ENCODE peak calls at places on chromosome 2, in ten cellular contexts. K, Y, W, E, C, V, M, O, N and R are unnamed samples.

GRCh38 chr2:230326453-230327417 is at the start of gene SP140L:
- DNase-seq in K (peak; percentile 27), Y (peak; percentile 88), W (peak; percentile 87), E (peak; percentile 47), C (peak; percentile 38), V (peak; percentile 86), M (peak; percentile 20), O (peak; percentile 81), N (peak; percentile 82), R (peak; percentile 86)

GRCh38 chr2:226130192-226130591 is 669.4 kb downstream of the IRS1 start:
- DNase-seq in K (no peak), Y (no peak), W (no peak), E (no peak), C (no peak), V (no peak), M (no peak), O (peak; percentile 31), N (no peak), R (no peak)

GRCh38 chr2:68124321-68124720 is 33.4 kb upstream of the PNO1 start:
- DNase-seq in K (no peak), Y (no peak), W (no peak), E (no peak), C (no peak), V (no peak), M (no peak), O (peak; percentile 39), N (no peak), R (no peak)

GRCh38 chr2:50448556-50448955 is 583.4 kb downstream of the NRXN1 start:
- DNase-seq in K (no peak), Y (no peak), W (no peak), E (no peak), C (no peak), V (no peak), M (no peak), O (no peak), N (no peak), R (no peak)

GRCh38 chr2:218028189-218028495 is 25.3 kb upstream of the TNS1 start:
- DNase-seq in K (no peak), Y (no peak), W (no peak), E (no peak), C (no peak), V (peak; percentile 38), M (no peak), O (no peak), N (no peak), R (no peak)

GRCh38 chr2:56754066-56754615 is 570.4 kb downstream of the CCDC85A start:
- DNase-seq in K (no peak), Y (no peak), W (no peak), E (no peak), C (no peak), V (no peak), M (no peak), O (no peak), N (no peak), R (no peak)

GRCh38 chr2:105822186-105822585 is 77.5 kb downstream of the NCK2 start:
- DNase-seq in K (no peak), Y (peak; percentile 74), W (peak; percentile 40), E (no peak), C (no peak), V (no peak), M (no peak), O (no peak), N (peak; percentile 16), R (no peak)

GRCh38 chr2:67783026-67783425 is 279.8 kb downstream of the C1D start:
- DNase-seq in K (no peak), Y (no peak), W (no peak), E (no peak), C (no peak), V (no peak), M (no peak), O (peak; percentile 34), N (no peak), R (no peak)

GRCh38 chr2:188028739-188029138 is 262.9 kb upstream of the GULP1 start:
- DNase-seq in K (no peak), Y (no peak), W (no peak), E (no peak), C (no peak), V (no peak), M (no peak), O (no peak), N (no peak), R (no peak)

GRCh38 chr2:28643911-28644334 is 107.7 kb upstream of the PPP1CB start:
- DNase-seq in K (no peak), Y (no peak), W (no peak), E (peak; percentile 89), C (peak; percentile 55), V (no peak), M (no peak), O (peak; percentile 91), N (no peak), R (peak; percentile 32)

GRCh38 chr2:237192881-237193280 is 107.2 kb downstream of the COPS8 start:
- DNase-seq in K (no peak), Y (no peak), W (no peak), E (no peak), C (no peak), V (no peak), M (no peak), O (no peak), N (no peak), R (no peak)

GRCh38 chr2:104332733-104333132 is 521.2 kb upstream of the POU3F3 start:
- DNase-seq in K (no peak), Y (no peak), W (no peak), E (peak; percentile 99), C (no peak), V (no peak), M (no peak), O (no peak), N (no peak), R (no peak)

GRCh38 chr2:221752781-221753180 is 180.7 kb upstream of the EPHA4 start:
- DNase-seq in K (no peak), Y (no peak), W (no peak), E (no peak), C (no peak), V (no peak), M (no peak), O (peak; percentile 11), N (no peak), R (no peak)

GRCh38 chr2:168920504-168921157 is 19.5 kb downstream of the G6PC2 start:
- DNase-seq in K (no peak), Y (peak; percentile 45), W (no peak), E (peak; percentile 35), C (no peak), V (no peak), M (peak; percentile 40), O (peak; percentile 63), N (peak; percentile 34), R (peak; percentile 58)

GRCh38 chr2:155546715-155547555 is 785.6 kb downstream of the NR4A2 start:
- DNase-seq in K (no peak), Y (no peak), W (no peak), E (no peak), C (no peak), V (no peak), M (no peak), O (no peak), N (no peak), R (no peak)

GRCh38 chr2:218394298-218395089 is 5.2 kb upstream of the CTDSP1 start:
- DNase-seq in K (no peak), Y (no peak), W (no peak), E (no peak), C (no peak), V (no peak), M (no peak), O (no peak), N (no peak), R (no peak)

GRCh38 chr2:217707116-217707742 is 295.6 kb downstream of the TNS1 start:
- DNase-seq in K (no peak), Y (no peak), W (no peak), E (no peak), C (peak; percentile 60), V (no peak), M (no peak), O (peak; percentile 67), N (no peak), R (no peak)

GRCh38 chr2:96111823-96112500 is 4.4 kb downstream of the ADRA2B start:
- DNase-seq in K (no peak), Y (no peak), W (no peak), E (no peak), C (no peak), V (no peak), M (no peak), O (no peak), N (no peak), R (no peak)

GRCh38 chr2:23926289-23926749 is 604 bp downstream of the ATAD2B start:
- DNase-seq in K (no peak), Y (no peak), W (peak; percentile 52), E (no peak), C (no peak), V (no peak), M (no peak), O (no peak), N (no peak), R (no peak)

GRCh38 chr2:81894451-81894990 is 1590.0 kb upstream of the LRRTM1 start:
- DNase-seq in K (no peak), Y (no peak), W (no peak), E (no peak), C (no peak), V (no peak), M (no peak), O (no peak), N (no peak), R (no peak)

GRCh38 chr2:159961005-159961404 is 101.4 kb downstream of the PLA2R1 start:
- DNase-seq in K (no peak), Y (no peak), W (no peak), E (no peak), C (no peak), V (no peak), M (no peak), O (peak; percentile 50), N (no peak), R (peak; percentile 61)

GRCh38 chr2:212882626-212883025 is 268.8 kb downstream of the IKZF2 start:
- DNase-seq in K (no peak), Y (peak; percentile 4), W (no peak), E (no peak), C (no peak), V (no peak), M (no peak), O (no peak), N (no peak), R (no peak)

GRCh38 chr2:124024491-124025348 is at the start of gene CNTNAP5:
- DNase-seq in K (no peak), Y (no peak), W (peak; percentile 18), E (no peak), C (no peak), V (peak; percentile 63), M (peak; percentile 52), O (peak; percentile 5), N (no peak), R (no peak)

GRCh38 chr2:179235463-179236108 is 29.0 kb downstream of the SESTD1 start:
- DNase-seq in K (no peak), Y (no peak), W (no peak), E (no peak), C (no peak), V (no peak), M (no peak), O (peak; percentile 63), N (peak; percentile 44), R (no peak)

GRCh38 chr2:229027353-229028115 is 243.6 kb downstream of the PID1 start:
- DNase-seq in K (no peak), Y (no peak), W (no peak), E (no peak), C (no peak), V (no peak), M (no peak), O (no peak), N (no peak), R (no peak)

GRCh38 chr2:84874381-84875212 is 6.3 kb downstream of the TRABD2A start:
- DNase-seq in K (no peak), Y (no peak), W (no peak), E (no peak), C (no peak), V (peak; percentile 30), M (no peak), O (peak; percentile 28), N (no peak), R (no peak)

GRCh38 chr2:240987588-240987987 is 10.8 kb upstream of the SNED1 start:
- DNase-seq in K (no peak), Y (no peak), W (no peak), E (no peak), C (no peak), V (no peak), M (no peak), O (no peak), N (no peak), R (no peak)

GRCh38 chr2:175004730-175004979 is 526 bp downstream of the CHN1 start:
- DNase-seq in K (no peak), Y (peak; percentile 3), W (no peak), E (no peak), C (no peak), V (peak; percentile 59), M (peak; percentile 12), O (no peak), N (no peak), R (no peak)